ENCODE peak calls at places on chromosomes 7 and 10, in ten cellular contexts. One of them, this sample, is unnamed. For H3K36me3, the result is how much of the 10 kb centered on the place peaks cover.

GRCh38 chr7:119783799-119784198 is 489.2 kb upstream of the KCND2 start:
- DNase-seq in spleen: no peak
- DNase-seq in body of pancreas: no peak
- DNase-seq in heart left ventricle: no peak
- DNase-seq in transverse colon: no peak
- DNase-seq in H1: no peak
- DNase-seq in ovary: no peak
- DNase-seq in uterus: no peak
- DNase-seq in HepG2: no peak
- DNase-seq in tibial nerve: peak
- DNase-seq in this sample: no peak

GRCh38 chr7:139588632-139589031 is 65.1 kb downstream of the CLEC2L start:
- DNase-seq in HepG2: no peak
- DNase-seq in heart left ventricle: no peak
- DNase-seq in ovary: peak
- DNase-seq in tibial nerve: no peak
- DNase-seq in spleen: peak
- DNase-seq in body of pancreas: peak
- DNase-seq in transverse colon: no peak
- DNase-seq in uterus: peak
- DNase-seq in H1: peak
- DNase-seq in this sample: no peak

GRCh38 chr10:25382029-25382810 is 207.4 kb downstream of the GPR158 start:
- DNase-seq in uterus: no peak
- DNase-seq in transverse colon: no peak
- DNase-seq in tibial nerve: no peak
- DNase-seq in spleen: no peak
- DNase-seq in ovary: no peak
- DNase-seq in heart left ventricle: no peak
- DNase-seq in HepG2: no peak
- DNase-seq in body of pancreas: no peak
- DNase-seq in H1: no peak
- DNase-seq in this sample: no peak

GRCh38 chr10:16497911-16498310 is 23.8 kb downstream of the C1QL3 start:
- DNase-seq in tibial nerve: no peak
- DNase-seq in HepG2: no peak
- DNase-seq in H1: no peak
- DNase-seq in uterus: no peak
- DNase-seq in body of pancreas: no peak
- DNase-seq in spleen: no peak
- DNase-seq in heart left ventricle: no peak
- DNase-seq in ovary: no peak
- DNase-seq in transverse colon: no peak
- DNase-seq in this sample: no peak

GRCh38 chr7:101593556-101593955 is 35.5 kb downstream of the MYL10 start:
- DNase-seq in H1: no peak
- DNase-seq in spleen: no peak
- DNase-seq in ovary: no peak
- DNase-seq in body of pancreas: no peak
- DNase-seq in HepG2: no peak
- DNase-seq in heart left ventricle: no peak
- DNase-seq in tibial nerve: no peak
- DNase-seq in uterus: no peak
- DNase-seq in transverse colon: no peak
- DNase-seq in this sample: peak

GRCh38 chr10:116627386-116627933 is 6.7 kb downstream of the PNLIPRP2 start:
- DNase-seq in ovary: peak
- DNase-seq in body of pancreas: peak
- DNase-seq in H1: peak
- DNase-seq in heart left ventricle: no peak
- DNase-seq in spleen: no peak
- DNase-seq in transverse colon: peak
- DNase-seq in HepG2: peak
- DNase-seq in tibial nerve: no peak
- DNase-seq in uterus: no peak
- DNase-seq in this sample: no peak

GRCh38 chr10:80472234-80473095 is 18.4 kb downstream of the TSPAN14 start:
- DNase-seq in H1: no peak
- DNase-seq in transverse colon: no peak
- DNase-seq in body of pancreas: no peak
- DNase-seq in tibial nerve: no peak
- DNase-seq in HepG2: no peak
- DNase-seq in ovary: no peak
- DNase-seq in uterus: no peak
- DNase-seq in heart left ventricle: no peak
- DNase-seq in spleen: no peak
- DNase-seq in this sample: no peak

GRCh38 chr10:113959383-113959760 is 84.3 kb upstream of the ADRB1 start:
- DNase-seq in H1: no peak
- DNase-seq in ovary: no peak
- DNase-seq in transverse colon: peak
- DNase-seq in uterus: no peak
- DNase-seq in body of pancreas: no peak
- DNase-seq in heart left ventricle: no peak
- DNase-seq in spleen: no peak
- DNase-seq in tibial nerve: no peak
- DNase-seq in HepG2: no peak
- DNase-seq in this sample: no peak

GRCh38 chr10:100670828-100671479 is 74.4 kb upstream of the PAX2 start:
- DNase-seq in HepG2: no peak
- DNase-seq in body of pancreas: peak
- DNase-seq in H1: peak
- DNase-seq in heart left ventricle: no peak
- DNase-seq in spleen: peak
- DNase-seq in ovary: no peak
- DNase-seq in transverse colon: peak
- DNase-seq in tibial nerve: no peak
- DNase-seq in uterus: no peak
- DNase-seq in this sample: no peak

GRCh38 chr10:27685686-27686085 is 59.9 kb downstream of the MKX start:
- DNase-seq in spleen: no peak
- DNase-seq in tibial nerve: no peak
- DNase-seq in heart left ventricle: no peak
- DNase-seq in ovary: no peak
- DNase-seq in HepG2: no peak
- DNase-seq in body of pancreas: no peak
- DNase-seq in H1: no peak
- DNase-seq in uterus: no peak
- DNase-seq in transverse colon: no peak
- DNase-seq in this sample: no peak

GRCh38 chr10:110504111-110504735 is 6.5 kb downstream of the DUSP5 start:
- DNase-seq in heart left ventricle: no peak
- DNase-seq in tibial nerve: peak
- DNase-seq in uterus: peak
- DNase-seq in transverse colon: peak
- DNase-seq in H1: no peak
- DNase-seq in ovary: peak
- DNase-seq in HepG2: no peak
- DNase-seq in body of pancreas: peak
- DNase-seq in spleen: no peak
- DNase-seq in this sample: peak

GRCh38 chr7:88610942-88611341 is 148.6 kb upstream of the ZNF804B start:
- DNase-seq in ovary: no peak
- DNase-seq in spleen: no peak
- DNase-seq in tibial nerve: no peak
- DNase-seq in HepG2: no peak
- DNase-seq in body of pancreas: peak
- DNase-seq in H1: no peak
- DNase-seq in uterus: no peak
- DNase-seq in heart left ventricle: no peak
- DNase-seq in transverse colon: no peak
- DNase-seq in this sample: no peak

DNA sequence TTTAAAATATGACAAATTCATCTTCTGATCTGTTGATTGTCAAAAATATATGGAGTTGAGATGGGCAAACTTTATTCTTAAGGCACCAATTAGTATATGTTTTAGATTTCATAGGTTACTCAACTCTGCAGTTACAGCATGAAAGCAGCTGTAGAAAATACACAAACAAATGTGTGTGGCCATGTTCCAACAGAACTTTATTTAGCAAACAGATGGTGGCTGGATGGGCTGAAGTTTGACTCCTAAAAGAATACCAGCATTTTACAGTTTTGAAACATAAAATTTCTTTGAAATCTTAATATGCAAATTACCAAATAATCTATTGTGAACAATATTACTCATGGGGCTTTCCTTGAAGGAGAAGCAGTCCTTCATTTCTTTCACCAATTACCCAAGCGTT is 1206.0 kb upstream of the LRRTM3 start:
- DNase-seq in spleen: no peak
- DNase-seq in uterus: no peak
- DNase-seq in heart left ventricle: no peak
- DNase-seq in transverse colon: no peak
- DNase-seq in body of pancreas: no peak
- DNase-seq in tibial nerve: no peak
- DNase-seq in HepG2: no peak
- DNase-seq in H1: no peak
- DNase-seq in ovary: no peak
- DNase-seq in this sample: no peak
- TF ChIP-seq CTCF in spleen: no peak
- TF ChIP-seq CTCF in uterus: no peak
- TF ChIP-seq CTCF in heart left ventricle: no peak
- TF ChIP-seq CTCF in transverse colon: no peak
- TF ChIP-seq CTCF in body of pancreas: no peak
- TF ChIP-seq CTCF in tibial nerve: no peak
- TF ChIP-seq CTCF in HepG2: no peak
- TF ChIP-seq CTCF in H1: no peak
- TF ChIP-seq CTCF in ovary: no peak
- TF ChIP-seq CTCF in this sample: no peak

DNA sequence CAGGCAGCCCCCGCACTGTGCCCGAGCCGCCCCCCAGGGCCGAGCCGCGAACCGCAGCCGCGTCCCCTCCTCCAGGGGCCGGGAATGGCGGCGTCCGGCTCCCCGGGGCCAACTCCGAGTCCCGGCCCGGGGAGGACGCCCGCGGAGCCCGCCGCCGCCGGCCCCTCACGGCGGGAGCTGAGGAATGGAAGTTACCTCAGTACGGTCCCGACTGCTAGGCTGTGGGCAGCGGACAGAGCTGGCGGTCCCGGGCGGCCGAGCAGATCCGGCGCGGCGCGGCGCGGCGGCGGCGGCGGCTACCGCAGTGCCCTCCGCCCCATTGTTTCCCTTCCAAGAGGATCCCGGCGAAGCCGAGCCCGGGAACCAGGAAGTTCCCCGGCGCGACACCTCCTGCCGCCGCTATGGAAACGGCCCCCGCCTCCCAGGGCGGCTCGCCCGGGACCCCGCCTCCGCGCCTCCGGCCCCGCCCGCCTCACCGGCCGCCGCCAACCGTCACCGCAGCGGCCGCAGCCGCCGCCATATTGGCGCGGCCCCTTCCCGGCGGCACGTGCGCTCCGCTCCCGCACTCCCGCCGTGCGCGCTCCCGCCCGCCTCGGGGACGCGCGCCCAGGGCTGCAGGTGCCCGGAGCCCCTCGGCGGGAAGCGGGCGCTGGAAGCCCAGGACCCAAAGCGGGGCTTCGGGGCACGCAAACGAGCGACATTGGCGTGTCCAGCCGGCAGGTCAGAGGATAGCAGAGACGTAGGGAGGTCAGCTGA is at the start of gene USP6NL:
- DNase-seq in uterus: peak
- DNase-seq in H1: peak
- DNase-seq in tibial nerve: peak
- DNase-seq in ovary: peak
- DNase-seq in HepG2: peak
- DNase-seq in spleen: peak
- DNase-seq in body of pancreas: peak
- DNase-seq in heart left ventricle: peak
- DNase-seq in transverse colon: peak
- DNase-seq in this sample: peak
- TF ChIP-seq POLR2A in uterus: peak
- TF ChIP-seq POLR2A in H1: peak
- TF ChIP-seq POLR2A in tibial nerve: peak
- TF ChIP-seq POLR2A in ovary: peak
- TF ChIP-seq POLR2A in HepG2: peak
- TF ChIP-seq POLR2A in spleen: peak
- TF ChIP-seq POLR2A in body of pancreas: peak
- TF ChIP-seq POLR2A in heart left ventricle: peak
- TF ChIP-seq POLR2A in transverse colon: peak
- TF ChIP-seq POLR2A in this sample: peak

GRCh38 chr10:124698560-124699470 is 45.4 kb downstream of the FAM53B start:
- DNase-seq in spleen: peak
- DNase-seq in tibial nerve: no peak
- DNase-seq in heart left ventricle: peak
- DNase-seq in HepG2: no peak
- DNase-seq in body of pancreas: no peak
- DNase-seq in transverse colon: no peak
- DNase-seq in uterus: no peak
- DNase-seq in ovary: peak
- DNase-seq in H1: no peak
- DNase-seq in this sample: no peak

GRCh38 chr10:124699471-124700292 is 44.5 kb downstream of the FAM53B start:
- DNase-seq in spleen: peak
- DNase-seq in HepG2: no peak
- DNase-seq in H1: no peak
- DNase-seq in uterus: no peak
- DNase-seq in ovary: peak
- DNase-seq in heart left ventricle: peak
- DNase-seq in body of pancreas: no peak
- DNase-seq in transverse colon: no peak
- DNase-seq in tibial nerve: no peak
- DNase-seq in this sample: no peak

GRCh38 chr10:124696446-124697392 is 47.5 kb downstream of the FAM53B start:
- DNase-seq in transverse colon: no peak
- DNase-seq in uterus: no peak
- DNase-seq in heart left ventricle: no peak
- DNase-seq in body of pancreas: no peak
- DNase-seq in H1: no peak
- DNase-seq in HepG2: no peak
- DNase-seq in ovary: no peak
- DNase-seq in tibial nerve: no peak
- DNase-seq in spleen: peak
- DNase-seq in this sample: no peak

GRCh38 chr10:124697443-124697836 is 46.7 kb downstream of the FAM53B start:
- DNase-seq in spleen: peak
- DNase-seq in body of pancreas: no peak
- DNase-seq in tibial nerve: no peak
- DNase-seq in heart left ventricle: no peak
- DNase-seq in uterus: no peak
- DNase-seq in transverse colon: no peak
- DNase-seq in H1: no peak
- DNase-seq in ovary: no peak
- DNase-seq in HepG2: no peak
- DNase-seq in this sample: no peak

GRCh38 chr10:124697837-124698559 is 46.2 kb downstream of the FAM53B start:
- DNase-seq in transverse colon: no peak
- DNase-seq in body of pancreas: no peak
- DNase-seq in tibial nerve: no peak
- DNase-seq in HepG2: no peak
- DNase-seq in heart left ventricle: peak
- DNase-seq in ovary: peak
- DNase-seq in uterus: no peak
- DNase-seq in H1: no peak
- DNase-seq in spleen: peak
- DNase-seq in this sample: no peak
- H3K36me3 ChIP-seq in transverse colon: under half
- H3K36me3 ChIP-seq in body of pancreas: under half
- H3K36me3 ChIP-seq in tibial nerve: under half
- H3K36me3 ChIP-seq in HepG2: under half
- H3K36me3 ChIP-seq in heart left ventricle: under half
- H3K36me3 ChIP-seq in ovary: under half
- H3K36me3 ChIP-seq in uterus: under half
- H3K36me3 ChIP-seq in H1: under half
- H3K36me3 ChIP-seq in spleen: half or more
- H3K36me3 ChIP-seq in this sample: under half

GRCh38 chr10:79155301-79156081 is 86.7 kb downstream of the ZMIZ1 start:
- DNase-seq in tibial nerve: no peak
- DNase-seq in spleen: peak
- DNase-seq in heart left ventricle: peak
- DNase-seq in transverse colon: no peak
- DNase-seq in HepG2: no peak
- DNase-seq in uterus: peak
- DNase-seq in body of pancreas: peak
- DNase-seq in H1: no peak
- DNase-seq in ovary: no peak
- DNase-seq in this sample: no peak
- TF ChIP-seq CTCF in tibial nerve: no peak
- TF ChIP-seq CTCF in spleen: no peak
- TF ChIP-seq CTCF in heart left ventricle: no peak
- TF ChIP-seq CTCF in transverse colon: no peak
- TF ChIP-seq CTCF in HepG2: no peak
- TF ChIP-seq CTCF in uterus: no peak
- TF ChIP-seq CTCF in body of pancreas: no peak
- TF ChIP-seq CTCF in H1: peak
- TF ChIP-seq CTCF in ovary: no peak
- TF ChIP-seq CTCF in this sample: no peak